ENCODE peak calls at places on chromosomes 12 and 14, in four cellular contexts. O is psoas muscle, N is fibroblast of the conjunctiva, R is AG20443. V is an unnamed sample.

GRCh38 chr14:78164226-78164853 is 5.8 kb upstream of the NRXN3 start:
- DNase-seq in O (no peak), R (no peak), N (no peak), V (no peak)

GRCh38 chr12:114408881-114409795 is 3.2 kb upstream of the TBX5 start:
- DNase-seq in N (no peak), R (peak), O (peak), V (peak)

GRCh38 chr14:102805454-102805891 is 28.2 kb downstream of the TRAF3 start:
- DNase-seq in N (no peak), R (peak), O (no peak), V (no peak)

GRCh38 chr12:108907861-108908302 is 28.0 kb downstream of the DAO start:
- DNase-seq in R (peak), N (no peak), O (no peak), V (no peak)

GRCh38 chr12:88310069-88310468 is 168.0 kb downstream of the TMTC3 start:
- DNase-seq in O (no peak), N (peak), R (peak), V (peak)

GRCh38 chr14:56120091-56120632 is 2.0 kb downstream of the PELI2 start:
- DNase-seq in N (no peak), O (no peak), R (peak), V (no peak)

GRCh38 chr12:12810507-12811143 is 2.5 kb upstream of the DDX47 start:
- DNase-seq in N (no peak), R (no peak), O (no peak), V (no peak)

GRCh38 chr12:124767075-124767821 is 96.4 kb downstream of the SCARB1 start:
- DNase-seq in O (peak), N (no peak), R (peak), V (peak)

GRCh38 chr14:74843653-74844052 is 32.3 kb downstream of the PROX2 start:
- DNase-seq in O (no peak), N (peak), R (peak), V (no peak)

GRCh38 chr12:81644503-81644902 is 114.6 kb downstream of the PPFIA2 start:
- DNase-seq in R (peak), N (peak), O (no peak), V (no peak)

GRCh38 chr14:101964297-101965144 is at the start of gene DYNC1H1:
- DNase-seq in O (peak), N (peak), R (peak), V (peak)

GRCh38 chr12:49671051-49671765 is 36.0 kb downstream of the FMNL3 start:
- DNase-seq in O (no peak), R (no peak), N (no peak), V (no peak)

GRCh38 chr12:11795192-11795909 is 145.9 kb downstream of the ETV6 start:
- DNase-seq in R (no peak), O (no peak), N (no peak), V (no peak)

GRCh38 chr12:85277900-85278597 is 2.0 kb upstream of the ALX1 start:
- DNase-seq in N (no peak), O (no peak), R (no peak), V (no peak)

GRCh38 chr12:51815571-51815970 is 32.9 kb downstream of the FIGNL2 start:
- DNase-seq in R (no peak), N (no peak), O (no peak), V (no peak)

GRCh38 chr14:103551338-103551762 is 11.1 kb downstream of the BAG5 start:
- DNase-seq in N (no peak), O (peak), R (peak), V (peak)

GRCh38 chr14:101223147-101223546 is 319.6 kb upstream of the RTL1 start:
- DNase-seq in R (no peak), N (no peak), O (no peak), V (no peak)

GRCh38 chr12:66140726-66141125 is 10.2 kb upstream of the LLPH start:
- DNase-seq in R (no peak), N (no peak), O (no peak), V (no peak)

GRCh38 chr14:58705066-58705465 is 67.3 kb downstream of the DACT1 start:
- DNase-seq in R (peak), N (peak), O (peak), V (peak)

V was measured in heart left ventricle.